ENCODE peak calls at places on chromosome 2, in eight cellular contexts. N is amniotic epithelial cell; P is activated naive CD4-positive, alpha-beta T cell treated with Interleukin-2 at 50 U/mL for 16 hours; R is HEK293T; U is left cardiac atrium; Z is NCI-H1105 treated with DMSO at 0.1 percent for 48 hours; M is HTR-8/SVneo; F is RCC 7860. H is an unnamed sample.
A peak's percentile ranks its signal among the peaks of the same experiment; 100 is the strongest.

GRCh38 chr2:67581751-67582150 is 184.6 kb downstream of the ETAA1 start:
- DNase-seq in N (no peak), P (no peak), R (peak; percentile 23), U (no peak), Z (no peak), M (no peak), F (peak; percentile 25), H (no peak)

GRCh38 chr2:191582355-191582754 is 95.6 kb upstream of the NABP1 start:
- DNase-seq in N (peak; percentile 94), P (no peak), R (no peak), U (no peak), Z (no peak), M (peak; percentile 70), F (peak; percentile 95), H (no peak)

GRCh38 chr2:45178359-45178758 is 169.1 kb upstream of the SIX2 start:
- DNase-seq in N (peak; percentile 19), P (no peak), R (no peak), U (no peak), Z (no peak), M (no peak), F (no peak), H (no peak)

GRCh38 chr2:54556659-54557121 is 100.6 kb downstream of the SPTBN1 start:
- DNase-seq in N (peak; percentile 99), P (no peak), R (no peak), U (no peak), Z (no peak), M (peak; percentile 55), F (peak; percentile 74), H (no peak)

GRCh38 chr2:54903736-54904554 is 146.3 kb downstream of the RTN4 start:
- DNase-seq in N (peak; percentile 98), P (peak; percentile 63), R (peak; percentile 33), U (peak; percentile 31), Z (no peak), M (peak; percentile 93), F (peak; percentile 99), H (no peak)

GRCh38 chr2:158810761-158811470 is 15.8 kb downstream of the DAPL1 start:
- DNase-seq in N (no peak), P (no peak), R (no peak), U (no peak), Z (no peak), M (no peak), F (no peak), H (no peak)

GRCh38 chr2:141554810-141555209 is 576.0 kb downstream of the LRP1B start:
- DNase-seq in N (peak; percentile 62), P (no peak), R (peak; percentile 33), U (no peak), Z (peak; percentile 4), M (peak; percentile 2), F (no peak), H (no peak)

GRCh38 chr2:238818576-238818975 is 29.3 kb upstream of the TWIST2 start:
- DNase-seq in N (no peak), P (no peak), R (no peak), U (no peak), Z (no peak), M (no peak), F (no peak), H (no peak)

GRCh38 chr2:8414946-8415869 is 266.6 kb upstream of the ID2 start:
- DNase-seq in N (no peak), P (no peak), R (no peak), U (no peak), Z (no peak), M (no peak), F (no peak), H (no peak)

GRCh38 chr2:9373047-9373446 is 50.3 kb downstream of the ITGB1BP1 start:
- DNase-seq in N (no peak), P (no peak), R (no peak), U (no peak), Z (no peak), M (no peak), F (peak; percentile 60), H (no peak)

GRCh38 chr2:216735086-216735485 is 39.7 kb upstream of the IGFBP5 start:
- DNase-seq in N (peak; percentile 79), P (no peak), R (no peak), U (no peak), Z (no peak), M (no peak), F (no peak), H (no peak)

H was measured in dorsolateral prefrontal cortex.